ENCODE peak calls at places on chromosomes 1 and 21, in nine cellular contexts. A is psoas muscle, P is H9, G is nephron progenitor cell, D is endothelial cell, X is tibial artery, M is astrocyte of the spinal cord, B is esophagus squamous epithelium, I is AG09309. Q is an unnamed sample.

GRCh38 chr1:240515505-240515904 is 96.5 kb downstream of the GREM2 start:
- DNase-seq in A (no peak), P (no peak), G (no peak), D (no peak), X (no peak), M (peak; percentile 90), B (no peak), I (peak; percentile 39), Q (no peak)

GRCh38 chr1:246966502-246966901 is 34.8 kb upstream of the AHCTF1 start:
- DNase-seq in A (no peak), P (no peak), G (no peak), D (no peak), X (no peak), M (no peak), B (no peak), I (no peak), Q (no peak)

GRCh38 chr1:161945306-161945705 is 78.4 kb downstream of the OLFML2B start:
- DNase-seq in A (no peak), P (no peak), G (no peak), D (no peak), X (no peak), M (no peak), B (no peak), I (no peak), Q (no peak)

GRCh38 chr1:21293537-21294265 is 3.4 kb upstream of the ECE1 start:
- DNase-seq in A (no peak), P (no peak), G (no peak), D (no peak), X (no peak), M (no peak), B (no peak), I (no peak), Q (no peak)

GRCh38 chr1:62528015-62528414 is 69.3 kb upstream of the ANGPTL3 start:
- DNase-seq in A (no peak), P (no peak), G (no peak), D (no peak), X (no peak), M (no peak), B (no peak), I (no peak), Q (no peak)

GRCh38 chr1:183590225-183591191 is at the start of gene NCF2:
- DNase-seq in A (no peak), P (no peak), G (no peak), D (no peak), X (no peak), M (no peak), B (no peak), I (no peak), Q (no peak)

GRCh38 chr1:71097428-71097827 is 16.6 kb upstream of the ZRANB2 start:
- DNase-seq in A (no peak), P (no peak), G (no peak), D (no peak), X (no peak), M (no peak), B (no peak), I (no peak), Q (no peak)

GRCh38 chr21:14711287-14711686 is 165.2 kb upstream of the SAMSN1 start:
- DNase-seq in A (no peak), P (no peak), G (no peak), D (no peak), X (no peak), M (peak; percentile 40), B (no peak), I (no peak), Q (no peak)

GRCh38 chr1:93537924-93538323 is 90.0 kb downstream of the FNBP1L start:
- DNase-seq in A (no peak), P (no peak), G (no peak), D (no peak), X (no peak), M (no peak), B (no peak), I (no peak), Q (no peak)

GRCh38 chr1:216750031-216750627 is 26.9 kb upstream of the ESRRG start:
- DNase-seq in A (no peak), P (peak; percentile 48), G (peak; percentile 31), D (peak; percentile 45), X (no peak), M (peak; percentile 65), B (no peak), I (no peak), Q (peak; percentile 38)

GRCh38 chr1:116855788-116856187 is 53.9 kb upstream of the PTGFRN start:
- DNase-seq in A (no peak), P (no peak), G (peak; percentile 32), D (no peak), X (no peak), M (peak; percentile 86), B (no peak), I (no peak), Q (peak; percentile 38)

GRCh38 chr1:50542362-50542761 is 119.1 kb upstream of the DMRTA2 start:
- DNase-seq in A (no peak), P (no peak), G (no peak), D (no peak), X (no peak), M (no peak), B (no peak), I (no peak), Q (no peak)

GRCh38 chr1:53025034-53025777 is 36.8 kb upstream of the PODN start:
- DNase-seq in A (peak; percentile 63), P (no peak), G (peak; percentile 39), D (no peak), X (peak; percentile 72), M (peak; percentile 67), B (no peak), I (peak; percentile 42), Q (peak; percentile 38)

GRCh38 chr1:62038594-62039284 is 155.9 kb upstream of the L1TD1 start:
- DNase-seq in A (no peak), P (no peak), G (no peak), D (no peak), X (no peak), M (no peak), B (no peak), I (no peak), Q (no peak)

GRCh38 chr1:21563971-21564370 is 54.7 kb downstream of the ALPL start:
- DNase-seq in A (peak; percentile 38), P (no peak), G (no peak), D (no peak), X (no peak), M (no peak), B (no peak), I (no peak), Q (no peak)

GRCh38 chr21:33685613-33686197 is 43.4 kb downstream of the ITSN1 start:
- DNase-seq in A (no peak), P (no peak), G (no peak), D (no peak), X (no peak), M (peak; percentile 75), B (no peak), I (peak; percentile 35), Q (no peak)

GRCh38 chr1:78543941-78544630 is 53.3 kb downstream of the PTGFR start:
- DNase-seq in A (no peak), P (no peak), G (no peak), D (no peak), X (no peak), M (no peak), B (no peak), I (peak; percentile 63), Q (no peak)

GRCh38 chr1:25360596-25361581 is 22.8 kb downstream of the TMEM50A start:
- DNase-seq in A (no peak), P (no peak), G (no peak), D (no peak), X (no peak), M (peak; percentile 73), B (no peak), I (no peak), Q (no peak)

GRCh38 chr1:232384172-232384571 is 245.8 kb downstream of the SIPA1L2 start:
- DNase-seq in A (no peak), P (no peak), G (no peak), D (no peak), X (no peak), M (no peak), B (no peak), I (no peak), Q (no peak)

GRCh38 chr1:183443025-183443424 is 24.8 kb upstream of the NMNAT2 start:
- DNase-seq in A (no peak), P (no peak), G (no peak), D (no peak), X (no peak), M (no peak), B (no peak), I (no peak), Q (no peak)

GRCh38 chr1:235160965-235161684 is at the start of gene RBM34:
- DNase-seq in A (peak; percentile 96), P (peak; percentile 93), G (peak; percentile 96), D (peak; percentile 93), X (peak; percentile 95), M (peak; percentile 93), B (peak; percentile 46), I (peak; percentile 55), Q (peak; percentile 98)
- TF ChIP-seq CTCF in A (peak; percentile 14), P (peak; percentile 13), G (no peak), D (no peak), X (peak; percentile 41), M (peak; percentile 17), B (no peak), I (no peak), Q (no peak)

GRCh38 chr1:2489615-2490014 is 13.5 kb downstream of the PLCH2 start:
- DNase-seq in A (no peak), P (no peak), G (no peak), D (no peak), X (no peak), M (no peak), B (no peak), I (no peak), Q (no peak)
- TF ChIP-seq CTCF in A (no peak), P (no peak), G (no peak), D (no peak), X (no peak), M (no peak), B (no peak), I (no peak), Q (no peak)

DNA sequence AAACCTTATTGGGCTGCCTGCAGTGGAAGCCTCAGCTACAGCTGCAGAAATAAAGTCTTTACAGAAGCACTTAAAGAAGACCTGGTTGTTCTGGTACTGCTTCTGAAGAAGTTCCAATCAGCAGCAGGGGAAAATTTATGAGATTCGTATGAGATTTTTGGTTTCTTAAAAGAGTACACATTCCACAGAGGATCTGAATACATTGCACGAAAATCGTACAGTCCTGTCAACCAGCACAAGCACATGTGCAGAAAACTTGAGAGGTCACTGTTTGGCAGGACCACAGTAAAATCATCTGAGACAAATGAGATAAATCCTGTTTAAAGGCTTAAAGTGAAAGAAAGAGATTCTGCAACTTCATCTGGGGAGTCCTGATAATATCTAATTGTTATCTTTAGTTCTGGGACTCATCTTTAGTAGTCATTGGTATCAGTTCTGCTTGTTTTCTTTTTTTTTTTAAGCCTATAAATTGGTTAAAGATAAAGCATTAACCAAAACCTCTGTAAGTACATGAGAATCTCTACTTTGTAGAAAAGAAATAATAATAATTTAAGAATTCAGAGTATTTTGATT is 109.8 kb upstream of the ADGRL2 start:
- DNase-seq in A (no peak), P (no peak), G (no peak), D (no peak), X (no peak), M (no peak), B (no peak), I (no peak), Q (no peak)
- TF ChIP-seq CTCF in A (no peak), P (no peak), G (no peak), D (no peak), X (no peak), M (no peak), B (no peak), I (no peak), Q (no peak)

GRCh38 chr21:43211085-43212071 is 42.6 kb downstream of the CRYAA start:
- DNase-seq in A (peak; percentile 56), P (peak; percentile 59), G (peak; percentile 45), D (no peak), X (peak; percentile 64), M (no peak), B (no peak), I (no peak), Q (peak; percentile 56)
- TF ChIP-seq CTCF in A (peak; percentile 26), P (peak; percentile 71), G (peak; percentile 24), D (no peak), X (no peak), M (peak; percentile 21), B (peak; percentile 5), I (peak; percentile 20), Q (no peak)